ENCODE peak calls at places on chromosomes 7 and 10, in ten cellular contexts. R, Z, G, S, U, M, W, V, P and L are unnamed samples.

GRCh38 chr7:75969182-75969581 is 25.2 kb downstream of the TMEM120A start:
- DNase-seq in R (no peak), Z (peak), U (no peak), S (no peak), P (no peak), W (no peak), V (no peak), M (no peak), G (no peak), L (no peak)

GRCh38 chr7:92988051-92988450 is 129.7 kb downstream of the SAMD9 start:
- DNase-seq in R (peak), W (no peak), G (peak), P (no peak), Z (no peak), V (peak), U (no peak), M (no peak), S (no peak), L (peak)

GRCh38 chr10:102710604-102711003 is 3.6 kb downstream of the ARL3 start:
- DNase-seq in Z (no peak), P (no peak), R (no peak), S (peak), W (no peak), V (peak), U (no peak), G (no peak), M (no peak), L (peak)

GRCh38 chr7:158141806-158142518 is 445.7 kb downstream of the PTPRN2 start:
- DNase-seq in R (no peak), V (no peak), G (no peak), S (no peak), W (no peak), P (no peak), U (no peak), M (no peak), Z (no peak), L (no peak)

GRCh38 chr7:117296066-117296465 is 26.8 kb downstream of the WNT2 start:
- DNase-seq in W (no peak), U (no peak), V (no peak), G (peak), P (no peak), R (peak), Z (no peak), M (no peak), S (no peak), L (no peak)

GRCh38 chr10:16777473-16778370 is 39.5 kb downstream of the RSU1 start:
- DNase-seq in M (no peak), W (peak), V (peak), R (peak), S (peak), G (no peak), U (no peak), Z (peak), P (peak), L (peak)

GRCh38 chr7:151863386-151864079 is 13.4 kb downstream of the PRKAG2 start:
- DNase-seq in U (no peak), G (no peak), M (no peak), Z (no peak), R (no peak), P (no peak), S (no peak), W (no peak), V (no peak), L (no peak)

GRCh38 chr7:98213874-98214810 is 2.9 kb downstream of the BHLHA15 start:
- DNase-seq in Z (peak), P (no peak), G (no peak), M (no peak), W (no peak), U (no peak), R (no peak), V (no peak), S (no peak), L (no peak)

GRCh38 chr10:73623056-73623455 is 18.2 kb downstream of the MYOZ1 start:
- DNase-seq in S (no peak), W (no peak), G (no peak), P (no peak), V (no peak), U (no peak), Z (no peak), M (no peak), R (no peak), L (peak)

GRCh38 chr7:5997210-5997808 is 11.5 kb downstream of the PMS2 start:
- DNase-seq in S (peak), V (peak), M (no peak), W (peak), G (no peak), R (peak), U (peak), Z (peak), P (peak), L (peak)

GRCh38 chr7:2527505-2528464 is 8.2 kb downstream of the LFNG start:
- DNase-seq in R (peak), M (peak), U (no peak), S (peak), Z (peak), P (no peak), G (no peak), V (peak), W (no peak), L (peak)

GRCh38 chr10:121033371-121033770 is 182.2 kb downstream of the WDR11 start:
- DNase-seq in P (no peak), M (no peak), V (no peak), R (no peak), Z (no peak), W (no peak), U (no peak), S (no peak), G (no peak), L (no peak)

GRCh38 chr10:75542084-75542483 is 110.7 kb downstream of the LRMDA start:
- DNase-seq in U (no peak), V (no peak), Z (no peak), M (no peak), W (no peak), S (no peak), P (peak), R (no peak), G (no peak), L (peak)

GRCh38 chr10:97659589-97659988 is 19.1 kb downstream of the PI4K2A start:
- DNase-seq in W (no peak), R (no peak), G (no peak), Z (no peak), S (no peak), U (no peak), P (no peak), M (no peak), V (peak), L (no peak)

GRCh38 chr7:117901089-117901797 is 28.0 kb upstream of the CTTNBP2 start:
- DNase-seq in R (no peak), P (no peak), S (no peak), G (no peak), U (no peak), M (no peak), Z (no peak), V (no peak), W (peak), L (no peak)

GRCh38 chr7:100600222-100601038 is 1.7 kb upstream of the PCOLCE start:
- DNase-seq in W (no peak), U (no peak), Z (no peak), R (no peak), P (no peak), G (no peak), S (no peak), M (no peak), V (no peak), L (no peak)